ENCODE peak calls at places on chromosome 6, in four cellular contexts. K is CD4-positive, alpha-beta T cell; E is mucosa of gallbladder; S is amygdala. Q is an unnamed sample.
A peak's percentile ranks its signal among the peaks of the same experiment; 100 is the strongest.

GRCh38 chr6:136822051-136822378 is 377 bp upstream of the PEX7 start:
- DNase-seq in K (peak; percentile 10), S (no peak), E (peak; percentile 11), Q (peak; percentile 51)

GRCh38 chr6:57265755-57266221 is 43.7 kb upstream of the RAB23 start:
- DNase-seq in K (no peak), E (no peak), S (no peak), Q (no peak)

GRCh38 chr6:41561931-41562632 is 15.9 kb downstream of the FOXP4 start:
- DNase-seq in K (no peak), E (no peak), S (no peak), Q (no peak)

GRCh38 chr6:117137711-117138110 is 127.6 kb upstream of the VGLL2 start:
- DNase-seq in K (no peak), S (no peak), E (no peak), Q (no peak)

GRCh38 chr6:107793193-107793592 is 30.9 kb downstream of the SCML4 start:
- DNase-seq in E (no peak), S (no peak), K (no peak), Q (no peak)

GRCh38 chr6:37030599-37030998 is 25.1 kb downstream of the FGD2 start:
- DNase-seq in K (no peak), E (no peak), S (no peak), Q (no peak)

GRCh38 chr6:150579611-150580010 is 20.1 kb upstream of the PLEKHG1 start:
- DNase-seq in K (no peak), E (no peak), S (no peak), Q (peak; percentile 71)

GRCh38 chr6:29723666-29724588 is 693 bp downstream of the HLA-F start:
- DNase-seq in E (no peak), S (no peak), K (peak; percentile 52), Q (peak; percentile 62)

GRCh38 chr6:43481075-43481474 is 3.7 kb downstream of the TJAP1 start:
- DNase-seq in K (no peak), E (no peak), S (no peak), Q (no peak)

GRCh38 chr6:161169060-161169459 is 104.8 kb downstream of the AGPAT4 start:
- DNase-seq in K (no peak), E (no peak), S (no peak), Q (no peak)

GRCh38 chr6:44176935-44177509 is 18.4 kb downstream of the CAPN11 start:
- DNase-seq in S (no peak), K (no peak), E (no peak), Q (no peak)

GRCh38 chr6:66628917-66629316 is 921.9 kb upstream of the EYS start:
- DNase-seq in K (no peak), S (no peak), E (no peak), Q (no peak)

GRCh38 chr6:128479991-128480390 is 40.4 kb downstream of the PTPRK start:
- DNase-seq in E (no peak), K (no peak), S (no peak), Q (no peak)

GRCh38 chr6:152124432-152125074 is 317.1 kb downstream of the ESR1 start:
- DNase-seq in E (no peak), S (no peak), K (no peak), Q (no peak)

GRCh38 chr6:54775586-54775985 is 71.0 kb upstream of the FAM83B start:
- DNase-seq in K (no peak), E (no peak), S (no peak), Q (no peak)

GRCh38 chr6:151999194-151999593 is 191.7 kb downstream of the ESR1 start:
- DNase-seq in K (no peak), S (no peak), E (no peak), Q (no peak)

Q was measured in left lobe of liver.